ENCODE peak calls at places on chromosomes 12 and 14, in nine cellular contexts. Y is body of pancreas, U is GM20000, L is endodermal cell, A is MM.1S, R is AG04450, G is heart right ventricle, N is Caco-2, O is mammary epithelial cell. M is an unnamed sample.

GRCh38 chr12:118144499-118144898 is 8.6 kb downstream of the PEBP1 start:
- DNase-seq in G (no peak), N (no peak), Y (no peak), L (no peak), R (no peak), U (no peak), O (no peak), A (no peak), M (no peak)

GRCh38 chr14:99892406-99892805 is 99.2 kb downstream of the EML1 start:
- DNase-seq in R (no peak), N (no peak), Y (no peak), O (no peak), G (no peak), U (no peak), L (no peak), A (no peak), M (no peak)

GRCh38 chr12:109618091-109618490 is 44.5 kb downstream of the MVK start:
- DNase-seq in U (no peak), Y (no peak), L (no peak), O (no peak), G (no peak), A (no peak), N (no peak), R (no peak), M (no peak)

GRCh38 chr12:27032679-27033078 is 10.3 kb downstream of the MED21 start:
- DNase-seq in L (no peak), N (no peak), O (no peak), R (no peak), Y (no peak), G (no peak), A (no peak), U (no peak), M (no peak)

GRCh38 chr12:87303396-87304012 is 725.7 kb downstream of the C12orf50 start:
- DNase-seq in A (no peak), U (no peak), R (no peak), G (no peak), L (no peak), N (no peak), O (no peak), Y (no peak), M (no peak)

GRCh38 chr12:93080452-93080851 is 151.4 kb upstream of the EEA1 start:
- DNase-seq in L (peak), N (no peak), O (no peak), A (no peak), G (no peak), R (no peak), Y (no peak), U (no peak), M (no peak)

GRCh38 chr12:121792607-121793500 is 634 bp downstream of the RHOF start:
- DNase-seq in O (no peak), N (peak), A (no peak), L (peak), R (no peak), G (peak), Y (no peak), U (peak), M (peak)

GRCh38 chr12:88993655-88994054 is 358.6 kb downstream of the DUSP6 start:
- DNase-seq in R (peak), N (no peak), A (peak), O (peak), L (no peak), U (peak), Y (no peak), G (no peak), M (no peak)

GRCh38 chr14:68780358-68781160 is 12.3 kb downstream of the ZFP36L1 start:
- DNase-seq in O (no peak), G (peak), L (peak), Y (peak), A (no peak), N (peak), R (no peak), U (no peak), M (no peak)

GRCh38 chr14:87153901-87154300 is 839.1 kb downstream of the GALC start:
- DNase-seq in U (no peak), G (no peak), L (no peak), R (no peak), N (no peak), O (no peak), A (no peak), Y (no peak), M (no peak)

GRCh38 chr12:105378821-105379400 is 48.4 kb downstream of the C12orf75 start:
- DNase-seq in L (peak), O (no peak), Y (no peak), U (no peak), G (no peak), A (no peak), N (no peak), R (no peak), M (no peak)

GRCh38 chr14:29392287-29392686 is 535.4 kb downstream of the PRKD1 start:
- DNase-seq in A (no peak), R (no peak), L (no peak), G (no peak), N (no peak), U (no peak), O (no peak), Y (no peak), M (no peak)

GRCh38 chr12:30440826-30441602 is 254.7 kb downstream of the IPO8 start:
- DNase-seq in R (no peak), Y (no peak), G (no peak), O (no peak), U (no peak), A (no peak), L (peak), N (peak), M (no peak)

GRCh38 chr14:31090872-31091764 is 64.9 kb upstream of the STRN3 start:
- DNase-seq in A (no peak), L (no peak), N (no peak), U (no peak), Y (peak), R (peak), G (no peak), O (peak), M (no peak)

GRCh38 chr12:122788387-122788786 is 14.0 kb downstream of the CCDC62 start:
- DNase-seq in R (no peak), G (no peak), Y (no peak), U (no peak), A (no peak), O (peak), N (no peak), L (peak), M (no peak)

GRCh38 chr14:83826838-83827237 is 1703.1 kb upstream of the FLRT2 start:
- DNase-seq in U (no peak), L (no peak), A (no peak), N (no peak), O (no peak), R (no peak), G (no peak), Y (no peak), M (no peak)

GRCh38 chr14:73717998-73718741 is 4.0 kb upstream of the PNMA1 start:
- DNase-seq in R (no peak), A (no peak), O (no peak), L (peak), G (no peak), Y (no peak), N (no peak), U (no peak), M (no peak)

GRCh38 chr14:57314690-57315089 is 45.9 kb downstream of the AP5M1 start:
- DNase-seq in N (no peak), L (no peak), Y (no peak), O (no peak), R (no peak), G (no peak), A (no peak), U (no peak), M (no peak)

GRCh38 chr12:111626230-111626629 is 27.1 kb upstream of the ATXN2 start:
- DNase-seq in Y (no peak), O (no peak), L (no peak), G (no peak), U (no peak), A (no peak), N (no peak), R (no peak), M (no peak)

GRCh38 chr14:57574617-57575288 is 81.1 kb upstream of the CCDC198 start:
- DNase-seq in N (no peak), O (no peak), G (no peak), A (no peak), L (no peak), U (no peak), R (no peak), Y (no peak), M (no peak)

GRCh38 chr12:67439611-67440010 is 170.5 kb downstream of the CAND1 start:
- DNase-seq in A (no peak), L (no peak), G (no peak), N (no peak), Y (no peak), U (no peak), R (no peak), O (no peak), M (no peak)

GRCh38 chr12:9634177-9634803 is 26.6 kb upstream of the KLRB1 start:
- DNase-seq in N (no peak), L (peak), G (no peak), O (peak), U (peak), R (no peak), A (peak), Y (peak), M (peak)

GRCh38 chr14:104267895-104268294 is 129.5 kb downstream of the KIF26A start:
- DNase-seq in G (no peak), N (no peak), L (peak), U (no peak), R (no peak), A (no peak), O (no peak), Y (no peak), M (no peak)

GRCh38 chr14:31819281-31819680 is 257.8 kb upstream of the ARHGAP5 start:
- DNase-seq in R (no peak), O (peak), Y (no peak), N (no peak), A (no peak), U (no peak), L (no peak), G (no peak), M (no peak)

GRCh38 chr12:19886805-19887105 is 447.5 kb downstream of the AEBP2 start:
- DNase-seq in U (no peak), G (no peak), N (no peak), L (no peak), O (no peak), Y (no peak), R (no peak), A (no peak), M (no peak)

GRCh38 chr14:39043352-39043943 is 59.6 kb downstream of the SEC23A start:
- DNase-seq in Y (no peak), G (no peak), U (no peak), L (no peak), N (no peak), R (no peak), A (no peak), O (no peak), M (no peak)

GRCh38 chr14:74389980-74390379 is 36.0 kb downstream of the SYNDIG1L start:
- DNase-seq in R (no peak), N (no peak), U (no peak), Y (peak), A (no peak), L (no peak), G (no peak), O (no peak), M (no peak)

GRCh38 chr12:68565391-68565903 is 45.3 kb upstream of the RAP1B start:
- DNase-seq in Y (no peak), G (no peak), L (no peak), U (no peak), A (no peak), O (peak), N (no peak), R (no peak), M (no peak)

GRCh38 chr12:7369274-7369729 is 65.4 kb downstream of the ACSM4 start:
- DNase-seq in L (no peak), N (no peak), R (no peak), U (no peak), Y (no peak), O (peak), A (no peak), G (peak), M (peak)

GRCh38 chr12:19529933-19530630 is 90.8 kb downstream of the AEBP2 start:
- DNase-seq in N (no peak), Y (no peak), A (no peak), O (no peak), R (no peak), G (no peak), U (no peak), L (no peak), M (no peak)

GRCh38 chr12:69149262-69149661 is 90.1 kb upstream of the CPSF6 start:
- DNase-seq in U (no peak), N (no peak), A (no peak), Y (no peak), G (no peak), O (no peak), R (no peak), L (no peak), M (no peak)

GRCh38 chr12:1859643-1860042 is 39.3 kb downstream of the LRTM2 start:
- DNase-seq in L (no peak), A (no peak), G (no peak), Y (no peak), N (peak), O (peak), R (no peak), U (no peak), M (no peak)

GRCh38 chr14:78220273-78220672 is 50.1 kb downstream of the NRXN3 start:
- DNase-seq in R (no peak), N (no peak), O (no peak), A (no peak), G (no peak), Y (no peak), L (no peak), U (no peak), M (no peak)
- TF ChIP-seq CTCF in R (no peak), N (no peak), O (no peak), A (no peak), G (no peak), Y (no peak), L (no peak), U (no peak), M (no peak)

GRCh38 chr12:50545213-50545612 is 40.4 kb downstream of the DIP2B start:
- DNase-seq in N (no peak), L (peak), Y (no peak), A (no peak), G (no peak), R (no peak), O (no peak), U (no peak), M (no peak)

GRCh38 chr12:50549885-50550284 is 45.1 kb downstream of the DIP2B start:
- DNase-seq in G (no peak), A (no peak), N (no peak), U (no peak), O (no peak), L (no peak), Y (no peak), R (no peak), M (no peak)

GRCh38 chr12:50546441-50547318 is 41.9 kb downstream of the DIP2B start:
- DNase-seq in A (no peak), U (no peak), G (no peak), R (no peak), Y (no peak), L (no peak), O (no peak), N (no peak), M (no peak)

GRCh38 chr12:50545783-50546182 is 41.0 kb downstream of the DIP2B start:
- DNase-seq in G (no peak), A (no peak), U (no peak), Y (no peak), O (no peak), N (no peak), L (no peak), R (no peak), M (no peak)

DNA sequence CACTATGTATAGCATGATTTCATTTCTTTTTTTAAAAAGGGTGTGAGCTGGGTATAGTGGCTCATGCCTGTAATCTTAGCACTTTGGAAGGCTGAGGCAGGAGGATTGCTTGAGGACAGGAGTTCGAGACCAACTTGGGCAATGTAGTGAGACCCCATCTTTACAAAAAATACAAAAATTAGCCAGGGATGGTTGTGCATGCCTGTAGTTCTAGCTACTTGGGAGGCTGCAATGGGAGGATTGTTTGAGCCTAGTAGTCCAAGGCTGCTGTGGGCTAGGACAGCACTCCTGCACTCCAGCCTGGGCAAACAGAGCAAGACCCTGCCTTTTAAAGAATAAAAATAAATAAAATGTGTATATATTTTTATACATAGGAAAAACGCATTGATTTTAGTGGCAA is 43.0 kb downstream of the DIP2B start:
- DNase-seq in R (no peak), Y (no peak), A (no peak), G (no peak), L (no peak), O (no peak), N (no peak), U (no peak), M (no peak)
- TF ChIP-seq CTCF in R (no peak), Y (no peak), A (no peak), G (no peak), L (no peak), O (no peak), N (no peak), U (no peak), M (no peak)

DNA sequence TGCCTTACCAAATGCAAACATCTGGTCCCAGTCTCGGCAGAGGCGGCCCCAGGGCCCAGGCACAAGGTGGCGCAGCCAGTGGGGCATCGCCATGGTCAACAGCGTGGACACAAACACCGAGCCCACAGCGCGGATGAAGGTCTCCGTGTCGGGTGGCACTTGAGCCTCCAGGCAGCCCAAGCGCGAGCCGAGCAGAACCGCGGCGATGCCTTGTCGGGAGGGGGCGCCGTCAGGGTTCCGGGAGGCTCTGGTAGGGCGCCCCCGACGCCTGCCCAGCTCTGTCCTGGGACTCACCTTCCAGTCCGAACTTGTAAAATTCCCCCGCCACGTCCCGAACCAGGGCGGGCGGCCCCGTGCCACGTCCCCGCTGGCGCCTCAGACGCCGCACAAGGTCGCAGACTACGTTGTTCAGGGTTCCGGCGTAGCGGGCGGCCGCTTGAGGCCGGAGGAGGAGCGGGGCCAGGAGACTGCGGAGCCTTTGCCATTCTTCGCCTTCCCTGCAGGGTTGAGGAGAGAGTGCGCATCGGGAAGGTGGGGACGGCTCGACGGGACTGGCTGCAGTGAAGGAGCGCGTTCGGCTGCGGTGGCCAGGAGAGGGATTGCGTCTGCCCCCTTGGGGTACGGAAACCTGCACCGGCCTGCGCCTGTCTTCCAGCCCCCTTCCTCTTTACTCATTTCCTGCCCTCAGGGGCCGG is 1.7 kb downstream of the CYP27B1 start:
- DNase-seq in G (peak), O (peak), A (peak), Y (peak), R (no peak), L (peak), N (peak), U (peak), M (peak)
- TF ChIP-seq CTCF in G (no peak), O (peak), A (peak), Y (no peak), R (peak), L (peak), N (peak), U (peak), M (peak)

DNA sequence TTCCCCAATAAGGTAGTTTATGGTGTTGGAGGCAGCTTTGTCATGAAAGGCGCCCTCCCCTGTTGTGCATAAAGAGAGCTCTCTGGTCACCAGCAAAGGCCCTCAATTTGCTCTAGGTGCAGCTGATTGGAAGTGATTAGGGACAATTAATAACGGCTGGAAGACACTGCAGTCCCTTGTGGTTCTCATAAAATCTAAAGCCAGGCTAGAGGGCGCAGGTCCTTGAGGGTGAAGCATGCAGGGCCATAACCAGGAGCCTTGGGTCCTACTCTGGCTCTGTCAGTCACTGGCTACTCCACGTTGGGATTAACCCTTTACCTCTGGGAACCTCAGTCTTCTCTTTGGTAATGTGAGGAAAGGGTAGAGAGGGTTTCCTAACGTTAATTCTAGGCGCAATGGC is 1.9 kb downstream of the DAAM1 start:
- DNase-seq in Y (no peak), R (no peak), L (peak), U (peak), O (no peak), A (no peak), G (no peak), N (no peak), M (no peak)
- TF ChIP-seq CTCF in Y (no peak), R (peak), L (peak), U (no peak), O (peak), A (peak), G (no peak), N (no peak), M (peak)

DNA sequence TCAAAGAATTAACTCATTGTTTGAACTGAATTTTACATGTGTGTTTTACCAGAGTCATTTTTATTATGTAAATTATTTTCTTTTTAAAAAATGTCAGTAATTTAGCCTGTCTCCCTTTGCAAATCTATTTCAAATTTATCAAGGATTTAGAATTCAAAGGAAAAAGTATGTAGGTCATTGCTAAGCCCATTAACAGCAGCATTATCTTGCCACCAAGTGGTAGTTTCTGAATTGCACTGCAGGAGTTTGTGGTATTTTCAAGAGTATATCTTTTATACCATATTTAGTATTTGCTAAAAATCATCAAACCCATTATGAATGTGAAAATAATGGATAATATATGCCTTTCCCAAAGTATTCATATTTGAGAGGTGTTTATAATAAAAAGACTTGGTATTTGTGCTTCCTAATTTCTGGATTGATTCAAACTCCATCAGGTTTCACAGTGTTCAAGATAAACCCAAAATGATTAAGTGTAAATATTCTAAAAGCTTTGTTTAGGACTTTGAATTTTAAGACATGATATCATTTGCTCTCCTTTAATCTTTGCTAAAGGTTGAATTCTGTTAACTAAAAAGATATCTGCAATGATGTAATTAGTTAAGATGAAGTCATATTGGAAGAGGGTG is 711.4 kb downstream of the FSCB start:
- DNase-seq in N (no peak), R (no peak), G (no peak), A (no peak), U (no peak), Y (no peak), O (no peak), L (no peak), M (no peak)
- TF ChIP-seq CTCF in N (peak), R (peak), G (peak), A (peak), U (no peak), Y (peak), O (peak), L (peak), M (no peak)

GRCh38 chr12:50600364-50600763 is 95.6 kb downstream of the DIP2B start:
- DNase-seq in O (no peak), G (no peak), A (no peak), R (no peak), N (no peak), L (no peak), U (no peak), Y (no peak), M (no peak)
- TF ChIP-seq CTCF in O (no peak), G (no peak), A (no peak), R (no peak), N (no peak), L (peak), U (no peak), Y (no peak), M (no peak)